ENCODE peak calls at places on chromosomes 11 and 22, in seven cellular contexts. Q, G, C, X, A, O and P are unnamed samples. For H3K4me1, the result is how much of the 10 kb centered on the place peaks cover.

GRCh38 chr11:3824714-3825472 is 15.9 kb downstream of the RHOG start:
- DNase-seq in Q (no peak), G (no peak), A (no peak), X (peak), O (no peak), C (peak), P (peak)

GRCh38 chr22:21961886-21962654 is 9.4 kb upstream of the PPM1F start:
- DNase-seq in G (peak), A (no peak), C (no peak), X (no peak), Q (peak), O (peak), P (no peak)

GRCh38 chr11:119306373-119306890 is 10.5 kb downstream of the MCAM start:
- DNase-seq in C (no peak), O (no peak), X (no peak), A (peak), G (no peak), Q (no peak), P (no peak)

GRCh38 chr11:19027829-19028595 is 32.5 kb downstream of the MRGPRX2 start:
- DNase-seq in O (no peak), G (peak), A (no peak), Q (peak), C (no peak), X (no peak), P (no peak)

GRCh38 chr22:32850591-32851517 is 49.3 kb downstream of the TIMP3 start:
- DNase-seq in Q (no peak), O (no peak), A (peak), G (no peak), C (peak), X (no peak), P (peak)

GRCh38 chr11:29061452-29061851 is 953.3 kb downstream of the METTL15 start:
- DNase-seq in C (no peak), X (no peak), A (no peak), Q (no peak), O (no peak), G (no peak), P (no peak)

GRCh38 chr22:29329581-29329980 is 14.1 kb upstream of the RASL10A start:
- DNase-seq in Q (no peak), O (no peak), A (no peak), X (no peak), G (no peak), C (no peak), P (no peak)

GRCh38 chr22:19668748-19669147 is 45.6 kb upstream of the SEPTIN5 start:
- DNase-seq in A (no peak), X (no peak), Q (no peak), C (no peak), G (no peak), O (no peak), P (no peak)

DNA sequence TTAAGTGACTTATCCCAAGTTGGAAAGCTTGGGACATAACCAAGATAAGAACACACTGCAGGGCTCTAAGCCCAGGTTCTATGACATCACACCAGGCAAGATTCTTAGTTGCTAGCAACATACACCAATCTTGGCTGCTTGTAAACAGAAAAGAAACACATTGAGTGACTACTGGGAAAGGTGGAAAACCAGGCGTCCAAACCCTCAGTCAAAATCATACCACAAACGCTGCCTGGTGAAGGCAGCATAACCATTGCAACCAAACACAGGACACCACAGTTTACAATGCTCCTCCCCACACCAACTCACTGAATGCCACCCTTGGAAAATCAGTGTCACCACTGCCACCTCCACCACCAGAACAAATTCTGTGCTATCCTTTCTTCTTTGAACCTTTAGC is 379.9 kb downstream of the TTC28 start:
- DNase-seq in G (no peak), Q (peak), A (no peak), C (no peak), O (no peak), X (no peak), P (no peak)
- H3K4me3 ChIP-seq in G (no peak), Q (no peak), A (no peak), C (no peak), O (no peak), X (no peak), P (no peak)

GRCh38 chr11:12707500-12707880 is 33.3 kb downstream of the TEAD1 start:
- DNase-seq in A (no peak), C (no peak), X (no peak), O (no peak), G (no peak), Q (no peak), P (no peak)
- H3K4me1 ChIP-seq in A (under half), C (under half), X (under half), O (under half), G (under half), Q (under half), P (under half)

GRCh38 chr11:96470521-96470920 is 80.7 kb downstream of the JRKL start:
- DNase-seq in G (peak), O (no peak), C (no peak), X (no peak), Q (no peak), A (no peak), P (no peak)

GRCh38 chr11:96459751-96460150 is 69.9 kb downstream of the JRKL start:
- DNase-seq in G (no peak), Q (no peak), A (no peak), X (no peak), C (no peak), O (no peak), P (no peak)

GRCh38 chr11:96466607-96467006 is 76.8 kb downstream of the JRKL start:
- DNase-seq in Q (no peak), X (no peak), C (no peak), G (no peak), O (no peak), A (no peak), P (no peak)

GRCh38 chr11:96465537-96465936 is 75.7 kb downstream of the JRKL start:
- DNase-seq in Q (no peak), X (no peak), C (no peak), A (no peak), G (peak), O (no peak), P (no peak)

DNA sequence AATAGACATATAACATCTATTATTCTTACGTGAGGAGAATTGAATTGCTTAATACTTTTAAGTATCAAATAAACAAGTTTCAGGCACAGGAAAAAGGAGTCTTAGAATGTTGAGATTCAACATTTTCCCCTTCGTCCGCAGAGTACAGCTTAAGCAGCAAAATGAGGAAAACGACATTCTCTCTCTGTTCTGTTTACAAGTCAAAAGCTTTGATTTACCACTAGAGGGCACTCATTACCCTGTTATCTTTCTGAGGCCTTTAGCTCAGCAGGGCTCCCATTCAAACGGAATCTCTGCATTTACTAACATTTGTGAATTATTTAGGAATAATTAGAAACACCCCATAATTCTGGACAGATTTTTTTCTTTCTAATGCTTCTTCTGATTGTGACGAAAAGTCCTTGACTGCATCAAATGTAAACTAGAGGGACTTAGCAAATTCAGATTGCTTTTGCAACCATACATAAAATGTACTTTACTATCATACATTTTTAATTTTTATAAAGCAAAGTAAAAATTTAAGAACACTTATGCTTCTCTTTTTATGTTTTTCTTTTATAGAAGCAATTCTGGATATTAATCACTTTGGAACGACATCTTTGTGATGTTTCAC is 75.0 kb downstream of the JRKL start:
- DNase-seq in O (no peak), A (no peak), Q (peak), X (no peak), C (no peak), G (peak), P (no peak)
- H3K27ac ChIP-seq in O (no peak), A (no peak), Q (no peak), X (no peak), C (no peak), G (no peak), P (no peak)

GRCh38 chr22:50184541-50185383 is 951 bp upstream of the TRABD start:
- DNase-seq in O (no peak), Q (no peak), X (no peak), G (no peak), A (peak), C (peak), P (no peak)
- H3K4me3 ChIP-seq in O (peak), Q (peak), X (peak), G (peak), A (peak), C (peak), P (no peak)

GRCh38 chr11:93526058-93526633 is 17.0 kb downstream of the SMCO4 start:
- DNase-seq in C (no peak), Q (no peak), X (no peak), A (no peak), O (no peak), G (no peak), P (no peak)

GRCh38 chr11:93522448-93522847 is 20.7 kb downstream of the SMCO4 start:
- DNase-seq in G (no peak), O (no peak), Q (no peak), C (no peak), A (no peak), X (no peak), P (no peak)

GRCh38 chr11:93524868-93525267 is 18.3 kb downstream of the SMCO4 start:
- DNase-seq in G (no peak), O (no peak), X (no peak), C (no peak), A (no peak), Q (no peak), P (no peak)

GRCh38 chr11:93525601-93526000 is 17.6 kb downstream of the SMCO4 start:
- DNase-seq in X (no peak), O (no peak), Q (peak), G (no peak), A (no peak), C (no peak), P (no peak)

GRCh38 chr11:93524173-93524536 is 19.0 kb downstream of the SMCO4 start:
- DNase-seq in Q (no peak), C (no peak), A (no peak), G (no peak), X (no peak), O (no peak), P (no peak)
- H3K4me1 ChIP-seq in Q (under half), C (half or more), A (under half), G (under half), X (under half), O (under half), P (under half)

GRCh38 chr11:1151366-1152315 is 6.1 kb upstream of the MUC5AC start:
- DNase-seq in G (peak), X (no peak), C (no peak), Q (no peak), A (no peak), O (no peak), P (no peak)

GRCh38 chr11:1152316-1153104 is 5.2 kb upstream of the MUC5AC start:
- DNase-seq in X (peak), O (no peak), A (no peak), Q (peak), C (peak), G (peak), P (peak)

GRCh38 chr11:1149545-1149944 is 8.2 kb upstream of the MUC5AC start:
- DNase-seq in G (no peak), Q (no peak), X (no peak), A (no peak), O (no peak), C (no peak), P (peak)

GRCh38 chr11:1150095-1150494 is 7.7 kb upstream of the MUC5AC start:
- DNase-seq in A (no peak), G (no peak), Q (no peak), X (no peak), O (no peak), C (peak), P (no peak)

GRCh38 chr11:1150769-1151365 is 6.9 kb upstream of the MUC5AC start:
- DNase-seq in Q (peak), C (peak), X (no peak), O (no peak), G (peak), A (no peak), P (peak)
- H3K27ac ChIP-seq in Q (peak), C (no peak), X (no peak), O (no peak), G (peak), A (no peak), P (no peak)

GRCh38 chr11:20544536-20545237 is 54.7 kb upstream of the SLC6A5 start:
- DNase-seq in O (no peak), A (no peak), G (no peak), Q (no peak), C (no peak), X (no peak), P (no peak)
- H3K4me3 ChIP-seq in O (no peak), A (no peak), G (no peak), Q (no peak), C (no peak), X (no peak), P (no peak)